ENCODE peak calls at places on chromosomes 12 and 14, in four cellular contexts. One of them, this sample, is unnamed.

GRCh38 chr12:26188132-26188531 is 7.2 kb upstream of the SSPN start:
- DNase-seq in neuronal stem cell: no peak
- DNase-seq in mesenchymal stem cell: peak
- DNase-seq in H1: no peak
- DNase-seq in this sample: no peak

GRCh38 chr12:75714462-75715322 is 203.3 kb upstream of the KRR1 start:
- DNase-seq in mesenchymal stem cell: no peak
- DNase-seq in neuronal stem cell: no peak
- DNase-seq in H1: no peak
- DNase-seq in this sample: no peak

GRCh38 chr12:24201258-24201970 is 251.9 kb upstream of the SOX5 start:
- DNase-seq in neuronal stem cell: no peak
- DNase-seq in mesenchymal stem cell: no peak
- DNase-seq in H1: no peak
- DNase-seq in this sample: no peak

GRCh38 chr14:100028990-100029677 is 36.1 kb upstream of the EVL start:
- DNase-seq in H1: no peak
- DNase-seq in mesenchymal stem cell: no peak
- DNase-seq in neuronal stem cell: no peak
- DNase-seq in this sample: no peak

GRCh38 chr12:128178971-128179370 is 88.0 kb upstream of the TMEM132C start:
- DNase-seq in neuronal stem cell: no peak
- DNase-seq in mesenchymal stem cell: no peak
- DNase-seq in H1: no peak
- DNase-seq in this sample: no peak

GRCh38 chr14:65101631-65102440 is 481 bp downstream of the MAX start:
- DNase-seq in neuronal stem cell: peak
- DNase-seq in H1: peak
- DNase-seq in mesenchymal stem cell: peak
- DNase-seq in this sample: peak

GRCh38 chr12:75889214-75889613 is 142.4 kb downstream of the PHLDA1 start:
- DNase-seq in neuronal stem cell: no peak
- DNase-seq in mesenchymal stem cell: peak
- DNase-seq in H1: no peak
- DNase-seq in this sample: peak

GRCh38 chr12:11461433-11461832 is 66.1 kb upstream of the PRB2 start:
- DNase-seq in H1: no peak
- DNase-seq in neuronal stem cell: no peak
- DNase-seq in mesenchymal stem cell: no peak
- DNase-seq in this sample: peak

GRCh38 chr14:76181546-76181945 is 29.8 kb downstream of the GPATCH2L start:
- DNase-seq in mesenchymal stem cell: peak
- DNase-seq in neuronal stem cell: no peak
- DNase-seq in H1: no peak
- DNase-seq in this sample: no peak

GRCh38 chr14:102969901-102970300 is 47.4 kb downstream of the AMN start:
- DNase-seq in mesenchymal stem cell: no peak
- DNase-seq in H1: no peak
- DNase-seq in neuronal stem cell: no peak
- DNase-seq in this sample: no peak

GRCh38 chr12:116159175-116159574 is 118.3 kb downstream of the MED13L start:
- DNase-seq in mesenchymal stem cell: peak
- DNase-seq in H1: no peak
- DNase-seq in neuronal stem cell: no peak
- DNase-seq in this sample: no peak

GRCh38 chr12:105212431-105212830 is 23.5 kb downstream of the APPL2 start:
- DNase-seq in neuronal stem cell: no peak
- DNase-seq in mesenchymal stem cell: peak
- DNase-seq in H1: no peak
- DNase-seq in this sample: no peak

GRCh38 chr14:35404496-35405303 is at the start of gene NFKBIA:
- DNase-seq in H1: peak
- DNase-seq in neuronal stem cell: peak
- DNase-seq in mesenchymal stem cell: peak
- DNase-seq in this sample: peak

GRCh38 chr14:35404246-35404495 is 378 bp downstream of the NFKBIA start:
- DNase-seq in H1: no peak
- DNase-seq in mesenchymal stem cell: no peak
- DNase-seq in neuronal stem cell: no peak
- DNase-seq in this sample: no peak

GRCh38 chr14:35406811-35407630 is 2.5 kb upstream of the NFKBIA start:
- DNase-seq in neuronal stem cell: peak
- DNase-seq in H1: no peak
- DNase-seq in mesenchymal stem cell: peak
- DNase-seq in this sample: no peak

GRCh38 chr14:35405304-35405996 is 901 bp upstream of the NFKBIA start:
- DNase-seq in mesenchymal stem cell: no peak
- DNase-seq in H1: no peak
- DNase-seq in neuronal stem cell: no peak
- DNase-seq in this sample: no peak

GRCh38 chr14:35406090-35406489 is 1.5 kb upstream of the NFKBIA start:
- DNase-seq in H1: no peak
- DNase-seq in mesenchymal stem cell: no peak
- DNase-seq in neuronal stem cell: no peak
- DNase-seq in this sample: no peak
- H3K4ac ChIP-seq in H1: no peak
- H3K4ac ChIP-seq in mesenchymal stem cell: no peak
- H3K4ac ChIP-seq in neuronal stem cell: no peak
- H3K4ac ChIP-seq in this sample: no peak

GRCh38 chr14:53538316-53538851 is 385.3 kb upstream of the DDHD1 start:
- DNase-seq in mesenchymal stem cell: peak
- DNase-seq in H1: no peak
- DNase-seq in neuronal stem cell: no peak
- DNase-seq in this sample: no peak
- H2BK15ac ChIP-seq in mesenchymal stem cell: no peak
- H2BK15ac ChIP-seq in H1: no peak
- H2BK15ac ChIP-seq in neuronal stem cell: no peak
- H2BK15ac ChIP-seq in this sample: no peak

GRCh38 chr14:101457177-101457935 is 103.9 kb upstream of the DIO3 start:
- DNase-seq in neuronal stem cell: peak
- DNase-seq in H1: peak
- DNase-seq in mesenchymal stem cell: no peak
- DNase-seq in this sample: peak

GRCh38 chr14:101458536-101459391 is 102.5 kb upstream of the DIO3 start:
- DNase-seq in H1: peak
- DNase-seq in mesenchymal stem cell: no peak
- DNase-seq in neuronal stem cell: peak
- DNase-seq in this sample: peak

GRCh38 chr14:101454229-101454628 is 107.1 kb upstream of the DIO3 start:
- DNase-seq in H1: peak
- DNase-seq in neuronal stem cell: no peak
- DNase-seq in mesenchymal stem cell: no peak
- DNase-seq in this sample: no peak

GRCh38 chr14:101457936-101458535 is 103.3 kb upstream of the DIO3 start:
- DNase-seq in H1: peak
- DNase-seq in mesenchymal stem cell: no peak
- DNase-seq in neuronal stem cell: peak
- DNase-seq in this sample: peak

GRCh38 chr14:101456246-101457159 is 104.8 kb upstream of the DIO3 start:
- DNase-seq in H1: peak
- DNase-seq in neuronal stem cell: peak
- DNase-seq in mesenchymal stem cell: no peak
- DNase-seq in this sample: peak
- H2BK12ac ChIP-seq in H1: no peak
- H2BK12ac ChIP-seq in neuronal stem cell: no peak
- H2BK12ac ChIP-seq in mesenchymal stem cell: no peak
- H2BK12ac ChIP-seq in this sample: no peak

DNA sequence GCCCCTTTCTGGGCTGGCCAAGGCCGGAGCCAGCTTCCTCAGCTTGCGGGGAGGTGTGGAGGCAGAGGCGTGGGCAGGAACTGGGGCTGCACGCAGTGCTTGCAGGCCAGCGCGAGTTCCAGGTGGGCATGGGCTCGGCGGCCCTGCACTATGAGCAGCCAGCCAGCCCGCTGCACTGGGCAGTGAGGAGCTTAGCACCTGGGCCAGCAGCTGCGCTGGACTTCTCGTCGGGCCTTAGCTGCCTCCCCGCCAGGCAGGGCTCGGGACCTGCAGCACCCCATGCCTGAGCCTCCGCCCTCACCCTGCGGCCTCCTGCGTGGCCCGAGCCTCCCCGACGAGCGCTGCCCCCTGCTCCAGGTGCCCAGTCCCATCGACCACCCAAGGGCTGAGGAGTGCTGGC is 42.0 kb downstream of the TMTC2 start:
- DNase-seq in neuronal stem cell: no peak
- DNase-seq in H1: no peak
- DNase-seq in mesenchymal stem cell: no peak
- DNase-seq in this sample: no peak
- H3K4ac ChIP-seq in neuronal stem cell: no peak
- H3K4ac ChIP-seq in H1: no peak
- H3K4ac ChIP-seq in mesenchymal stem cell: no peak
- H3K4ac ChIP-seq in this sample: no peak

GRCh38 chr14:61589691-61590521 is 105.4 kb upstream of the HIF1A start:
- DNase-seq in H1: no peak
- DNase-seq in mesenchymal stem cell: no peak
- DNase-seq in neuronal stem cell: no peak
- DNase-seq in this sample: no peak
- H2BK15ac ChIP-seq in H1: no peak
- H2BK15ac ChIP-seq in mesenchymal stem cell: no peak
- H2BK15ac ChIP-seq in neuronal stem cell: no peak
- H2BK15ac ChIP-seq in this sample: no peak

GRCh38 chr14:50031534-50032313 is 84.6 kb downstream of the VCPKMT start:
- DNase-seq in H1: no peak
- DNase-seq in neuronal stem cell: no peak
- DNase-seq in mesenchymal stem cell: no peak
- DNase-seq in this sample: no peak
- H2BK12ac ChIP-seq in H1: no peak
- H2BK12ac ChIP-seq in neuronal stem cell: no peak
- H2BK12ac ChIP-seq in mesenchymal stem cell: peak
- H2BK12ac ChIP-seq in this sample: no peak

This sample was measured in H9.